ENCODE peak calls at places on chromosomes 11 and 22, in four cellular contexts. Z is Peyer's patch, C is mesenchymal stem cell, U is IMR-90. O is an unnamed sample.

GRCh38 chr11:71170619-71171018 is 81.8 kb downstream of the SHANK2 start:
- DNase-seq in Z (no peak), C (no peak), U (no peak), O (no peak)

GRCh38 chr22:47599753-47600152 is 837.3 kb downstream of the TBC1D22A start:
- DNase-seq in U (no peak), Z (no peak), C (no peak), O (no peak)

GRCh38 chr22:49365910-49366309 is 461.8 kb downstream of the BRD1 start:
- DNase-seq in U (no peak), Z (peak), C (no peak), O (no peak)

GRCh38 chr11:62881579-62882427 is 1.1 kb downstream of the SLC3A2 start:
- DNase-seq in Z (peak), C (peak), U (peak), O (peak)

GRCh38 chr11:2715716-2716350 is 16.0 kb upstream of the KCNQ1OT1 start:
- DNase-seq in Z (no peak), U (no peak), C (no peak), O (no peak)

GRCh38 chr22:37139762-37140161 is 10.0 kb downstream of the IL2RB start:
- DNase-seq in Z (no peak), C (no peak), U (no peak), O (no peak)

GRCh38 chr22:37999640-38000272 is 15.4 kb upstream of the SOX10 start:
- DNase-seq in C (peak), Z (no peak), U (peak), O (peak)

GRCh38 chr11:133238455-133238854 is 293.8 kb downstream of the OPCML start:
- DNase-seq in U (no peak), Z (no peak), C (no peak), O (no peak)

GRCh38 chr22:39520874-39521857 is 804 bp downstream of the ATF4 start:
- DNase-seq in C (peak), U (peak), Z (peak), O (peak)

GRCh38 chr11:123325535-123325934 is 104.5 kb upstream of the GRAMD1B start:
- DNase-seq in C (no peak), Z (no peak), U (no peak), O (no peak)

GRCh38 chr11:122748968-122749687 is 89.2 kb upstream of the CRTAM start:
- DNase-seq in C (peak), Z (peak), U (peak), O (peak)

GRCh38 chr11:134068829-134069425 is at the start of gene JAM3:
- DNase-seq in Z (peak), C (peak), U (peak), O (peak)

GRCh38 chr11:110793556-110793955 is 81.3 kb upstream of the ARHGAP20 start:
- DNase-seq in U (no peak), Z (no peak), C (no peak), O (no peak)

O was measured in adipocyte.